ENCODE peak calls at places on chromosome 4, in seven cellular contexts. E, J, Q, C, B, L and S are unnamed samples. For H3K4me1, the result is how much of the 10 kb centered on the place peaks cover.

GRCh38 chr4:26050212-26050643 is 136.2 kb downstream of the SMIM20 start:
- DNase-seq in E (no peak), J (no peak), Q (peak), C (peak), B (no peak), L (peak), S (no peak)

GRCh38 chr4:119652978-119653377 is 24.4 kb upstream of the PDE5A start:
- DNase-seq in E (no peak), J (no peak), Q (no peak), C (no peak), B (peak), L (no peak), S (no peak)

GRCh38 chr4:186643501-186644315 is 79.9 kb downstream of the FAT1 start:
- DNase-seq in E (no peak), J (no peak), Q (no peak), C (no peak), B (peak), L (no peak), S (no peak)

GRCh38 chr4:8613421-8614364 is 21.1 kb downstream of the CPZ start:
- DNase-seq in E (no peak), J (no peak), Q (no peak), C (peak), B (no peak), L (peak), S (no peak)

GRCh38 chr4:94976371-94977011 is 218.7 kb downstream of the BMPR1B start:
- DNase-seq in E (no peak), J (no peak), Q (no peak), C (no peak), B (peak), L (no peak), S (no peak)

GRCh38 chr4:181855307-181855706 is 387.9 kb upstream of the TENM3 start:
- DNase-seq in E (no peak), J (no peak), Q (no peak), C (no peak), B (no peak), L (no peak), S (no peak)

GRCh38 chr4:27000122-27000521 is 139.5 kb downstream of the STIM2 start:
- DNase-seq in E (no peak), J (no peak), Q (no peak), C (no peak), B (no peak), L (no peak), S (no peak)

GRCh38 chr4:12703076-12703475 is 781.1 kb downstream of the RAB28 start:
- DNase-seq in E (no peak), J (no peak), Q (no peak), C (no peak), B (no peak), L (no peak), S (no peak)

GRCh38 chr4:81030617-81031388 is at the start of gene BMP3:
- DNase-seq in E (peak), J (peak), Q (no peak), C (no peak), B (peak), L (no peak), S (no peak)

GRCh38 chr4:67587156-67587555 is 28.6 kb downstream of the STAP1 start:
- DNase-seq in E (no peak), J (no peak), Q (no peak), C (no peak), B (no peak), L (no peak), S (no peak)

GRCh38 chr4:165827018-165827417 is 46.0 kb upstream of the TLL1 start:
- DNase-seq in E (no peak), J (no peak), Q (no peak), C (no peak), B (no peak), L (no peak), S (no peak)

GRCh38 chr4:1927675-1928074 is 56.5 kb downstream of the NSD2 start:
- DNase-seq in E (no peak), J (no peak), Q (no peak), C (no peak), B (no peak), L (no peak), S (no peak)

GRCh38 chr4:1523033-1523432 is 116.8 kb upstream of the NKX1-1 start:
- DNase-seq in E (no peak), J (no peak), Q (no peak), C (peak), B (no peak), L (no peak), S (no peak)

DNA sequence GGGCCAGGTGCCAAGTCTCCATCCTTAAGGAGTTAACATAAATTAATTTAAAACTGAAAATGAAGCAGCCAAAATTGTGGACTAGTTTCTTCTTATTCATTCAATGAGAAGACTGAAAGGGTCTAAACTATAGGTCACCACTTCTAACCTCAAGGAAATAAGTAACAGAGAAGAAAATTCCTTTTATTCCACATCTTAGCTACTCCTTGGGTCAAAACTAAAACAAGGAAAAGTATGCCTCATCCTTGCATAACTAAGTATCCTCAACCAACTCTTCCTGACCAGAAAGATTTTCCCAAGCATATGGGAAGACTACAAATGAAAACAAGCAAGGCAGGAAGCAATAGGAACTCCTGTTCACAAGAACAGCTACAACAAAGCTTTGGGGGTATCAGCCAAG is 71.2 kb downstream of the ZNF827 start:
- DNase-seq in E (no peak), J (no peak), Q (no peak), C (no peak), B (no peak), L (no peak), S (no peak)
- H3K4me1 ChIP-seq in E (under half), J (under half), Q (under half), C (under half), B (under half), L (under half), S (under half)

DNA sequence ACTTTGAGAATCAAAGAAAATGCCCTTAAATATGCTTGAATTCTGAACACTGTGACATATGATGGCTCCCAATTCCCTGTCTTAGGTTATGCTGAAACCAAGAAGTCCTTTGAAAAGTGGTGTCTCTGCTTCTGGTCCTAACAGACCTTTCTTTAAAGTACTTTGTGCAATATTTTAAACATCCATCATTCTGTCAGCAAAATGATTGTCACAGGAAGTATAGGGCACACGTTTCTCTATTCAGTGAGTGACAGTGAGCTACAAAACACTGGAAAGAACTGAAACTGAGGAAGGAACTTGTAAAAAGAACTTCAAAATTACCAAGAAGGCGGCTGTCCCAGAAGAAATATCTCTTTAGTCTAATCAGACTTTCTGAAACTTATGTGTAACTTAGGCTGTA is 12.2 kb upstream of the NUP54 start:
- DNase-seq in E (no peak), J (no peak), Q (no peak), C (no peak), B (no peak), L (no peak), S (no peak)
- H3K27ac ChIP-seq in E (no peak), J (no peak), Q (no peak), C (no peak), B (no peak), L (no peak), S (no peak)

DNA sequence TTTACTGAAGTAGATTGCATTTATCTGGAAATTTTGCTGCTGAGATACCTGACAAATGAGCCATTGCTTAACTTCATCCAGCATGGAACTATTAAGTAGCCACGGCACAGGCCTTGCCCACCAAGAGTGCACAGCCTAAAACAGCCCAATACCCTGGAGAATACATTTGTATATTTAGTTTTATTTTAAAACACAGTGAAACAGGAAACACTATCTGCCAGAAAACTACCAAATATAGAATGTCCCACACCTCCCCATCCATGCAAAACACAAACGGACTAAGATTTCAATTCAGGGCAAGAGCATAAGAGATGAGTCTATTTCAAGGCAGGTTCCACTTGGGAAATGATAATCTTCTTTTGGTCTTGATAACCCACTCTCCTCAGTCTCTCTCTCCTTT is 57.1 kb downstream of the MAML3 start:
- DNase-seq in E (no peak), J (no peak), Q (no peak), C (no peak), B (no peak), L (no peak), S (no peak)
- H3K4me1 ChIP-seq in E (under half), J (under half), Q (half or more), C (under half), B (under half), L (under half), S (half or more)

GRCh38 chr4:76447326-76447954 is 12.4 kb downstream of the SHROOM3 start:
- DNase-seq in E (no peak), J (no peak), Q (no peak), C (no peak), B (peak), L (no peak), S (no peak)
- H3K27ac ChIP-seq in E (no peak), J (no peak), Q (no peak), C (no peak), B (no peak), L (no peak), S (no peak)